ENCODE peak calls at places on chromosomes 12 and 14, in nine cellular contexts. One of them, this sample, is unnamed.

GRCh38 chr14:23160924-23161522 is 22.4 kb downstream of the SLC7A8 start:
- DNase-seq in HepG2: no peak
- DNase-seq in heart left ventricle: peak; percentile 62
- DNase-seq in Karpas-422: no peak
- DNase-seq in left ventricle myocardium inferior: no peak
- DNase-seq in DND-41: no peak
- DNase-seq in thoracic aorta: no peak
- DNase-seq in CD8-positive, alpha-beta memory T cell: no peak
- DNase-seq in GM23338: peak; percentile 82
- DNase-seq in this sample: peak; percentile 48

GRCh38 chr14:96904201-96904600 is 107.0 kb downstream of the VRK1 start:
- DNase-seq in HepG2: no peak
- DNase-seq in heart left ventricle: no peak
- DNase-seq in Karpas-422: no peak
- DNase-seq in left ventricle myocardium inferior: no peak
- DNase-seq in DND-41: no peak
- DNase-seq in thoracic aorta: no peak
- DNase-seq in CD8-positive, alpha-beta memory T cell: no peak
- DNase-seq in GM23338: no peak
- DNase-seq in this sample: no peak

GRCh38 chr14:93331375-93332031 is 1.3 kb downstream of the BTBD7 start:
- DNase-seq in HepG2: no peak
- DNase-seq in heart left ventricle: peak; percentile 76
- DNase-seq in Karpas-422: no peak
- DNase-seq in left ventricle myocardium inferior: peak; percentile 33
- DNase-seq in DND-41: no peak
- DNase-seq in thoracic aorta: no peak
- DNase-seq in CD8-positive, alpha-beta memory T cell: no peak
- DNase-seq in GM23338: no peak
- DNase-seq in this sample: peak; percentile 23

GRCh38 chr14:51488569-51489220 is 163.0 kb upstream of the FRMD6 start:
- DNase-seq in HepG2: no peak
- DNase-seq in heart left ventricle: no peak
- DNase-seq in Karpas-422: no peak
- DNase-seq in left ventricle myocardium inferior: no peak
- DNase-seq in DND-41: no peak
- DNase-seq in thoracic aorta: no peak
- DNase-seq in CD8-positive, alpha-beta memory T cell: no peak
- DNase-seq in GM23338: no peak
- DNase-seq in this sample: no peak

GRCh38 chr12:45794422-45794821 is 64.9 kb downstream of the ARID2 start:
- DNase-seq in HepG2: no peak
- DNase-seq in heart left ventricle: no peak
- DNase-seq in Karpas-422: no peak
- DNase-seq in left ventricle myocardium inferior: no peak
- DNase-seq in DND-41: no peak
- DNase-seq in thoracic aorta: no peak
- DNase-seq in CD8-positive, alpha-beta memory T cell: no peak
- DNase-seq in GM23338: peak; percentile 59
- DNase-seq in this sample: no peak

GRCh38 chr12:114241973-114242434 is 163.9 kb downstream of the TBX5 start:
- DNase-seq in HepG2: no peak
- DNase-seq in heart left ventricle: no peak
- DNase-seq in Karpas-422: peak; percentile 50
- DNase-seq in left ventricle myocardium inferior: no peak
- DNase-seq in DND-41: no peak
- DNase-seq in thoracic aorta: no peak
- DNase-seq in CD8-positive, alpha-beta memory T cell: no peak
- DNase-seq in GM23338: peak; percentile 37
- DNase-seq in this sample: no peak

GRCh38 chr12:1660304-1661187 is 30.3 kb upstream of the ADIPOR2 start:
- DNase-seq in HepG2: peak; percentile 55
- DNase-seq in heart left ventricle: no peak
- DNase-seq in Karpas-422: no peak
- DNase-seq in left ventricle myocardium inferior: no peak
- DNase-seq in DND-41: no peak
- DNase-seq in thoracic aorta: no peak
- DNase-seq in CD8-positive, alpha-beta memory T cell: peak; percentile 79
- DNase-seq in GM23338: no peak
- DNase-seq in this sample: peak; percentile 99

GRCh38 chr12:17214910-17215309 is 608.9 kb upstream of the LMO3 start:
- DNase-seq in HepG2: no peak
- DNase-seq in heart left ventricle: no peak
- DNase-seq in Karpas-422: no peak
- DNase-seq in left ventricle myocardium inferior: no peak
- DNase-seq in DND-41: no peak
- DNase-seq in thoracic aorta: no peak
- DNase-seq in CD8-positive, alpha-beta memory T cell: no peak
- DNase-seq in GM23338: no peak
- DNase-seq in this sample: no peak

GRCh38 chr14:26702721-26703250 is 105.0 kb upstream of the NOVA1 start:
- DNase-seq in HepG2: no peak
- DNase-seq in heart left ventricle: no peak
- DNase-seq in Karpas-422: no peak
- DNase-seq in left ventricle myocardium inferior: no peak
- DNase-seq in DND-41: no peak
- DNase-seq in thoracic aorta: no peak
- DNase-seq in CD8-positive, alpha-beta memory T cell: no peak
- DNase-seq in GM23338: peak; percentile 15
- DNase-seq in this sample: no peak

GRCh38 chr12:121025442-121026226 is 9.3 kb upstream of the C12orf43 start:
- DNase-seq in HepG2: peak; percentile 97
- DNase-seq in heart left ventricle: no peak
- DNase-seq in Karpas-422: no peak
- DNase-seq in left ventricle myocardium inferior: no peak
- DNase-seq in DND-41: no peak
- DNase-seq in thoracic aorta: no peak
- DNase-seq in CD8-positive, alpha-beta memory T cell: no peak
- DNase-seq in GM23338: no peak
- DNase-seq in this sample: peak; percentile 96

GRCh38 chr12:91990525-91990924 is 155.1 kb downstream of the BTG1 start:
- DNase-seq in HepG2: no peak
- DNase-seq in heart left ventricle: no peak
- DNase-seq in Karpas-422: no peak
- DNase-seq in left ventricle myocardium inferior: no peak
- DNase-seq in DND-41: no peak
- DNase-seq in thoracic aorta: no peak
- DNase-seq in CD8-positive, alpha-beta memory T cell: no peak
- DNase-seq in GM23338: no peak
- DNase-seq in this sample: no peak

GRCh38 chr14:71354801-71355200 is 447.5 kb downstream of the PCNX1 start:
- DNase-seq in HepG2: no peak
- DNase-seq in heart left ventricle: no peak
- DNase-seq in Karpas-422: no peak
- DNase-seq in left ventricle myocardium inferior: no peak
- DNase-seq in DND-41: no peak
- DNase-seq in thoracic aorta: no peak
- DNase-seq in CD8-positive, alpha-beta memory T cell: no peak
- DNase-seq in GM23338: peak; percentile 59
- DNase-seq in this sample: no peak

GRCh38 chr14:53193193-53193592 is 40.1 kb upstream of the DDHD1 start:
- DNase-seq in HepG2: no peak
- DNase-seq in heart left ventricle: no peak
- DNase-seq in Karpas-422: no peak
- DNase-seq in left ventricle myocardium inferior: no peak
- DNase-seq in DND-41: no peak
- DNase-seq in thoracic aorta: no peak
- DNase-seq in CD8-positive, alpha-beta memory T cell: no peak
- DNase-seq in GM23338: no peak
- DNase-seq in this sample: no peak

GRCh38 chr12:132886529-132887477 is 602 bp downstream of the CHFR start:
- DNase-seq in HepG2: peak; percentile 6
- DNase-seq in heart left ventricle: no peak
- DNase-seq in Karpas-422: no peak
- DNase-seq in left ventricle myocardium inferior: no peak
- DNase-seq in DND-41: no peak
- DNase-seq in thoracic aorta: no peak
- DNase-seq in CD8-positive, alpha-beta memory T cell: no peak
- DNase-seq in GM23338: peak; percentile 70
- DNase-seq in this sample: peak; percentile 15

GRCh38 chr14:23555533-23555881 is 564 bp upstream of the THTPA start:
- DNase-seq in HepG2: no peak
- DNase-seq in heart left ventricle: no peak
- DNase-seq in Karpas-422: no peak
- DNase-seq in left ventricle myocardium inferior: no peak
- DNase-seq in DND-41: no peak
- DNase-seq in thoracic aorta: no peak
- DNase-seq in CD8-positive, alpha-beta memory T cell: no peak
- DNase-seq in GM23338: no peak
- DNase-seq in this sample: no peak

GRCh38 chr12:71840226-71840847 is 778 bp downstream of the TBC1D15 start:
- DNase-seq in HepG2: peak; percentile 48
- DNase-seq in heart left ventricle: no peak
- DNase-seq in Karpas-422: no peak
- DNase-seq in left ventricle myocardium inferior: no peak
- DNase-seq in DND-41: peak; percentile 15
- DNase-seq in thoracic aorta: no peak
- DNase-seq in CD8-positive, alpha-beta memory T cell: no peak
- DNase-seq in GM23338: peak; percentile 16
- DNase-seq in this sample: peak; percentile 80

GRCh38 chr12:130214686-130215370 is 52.6 kb downstream of the FZD10 start:
- DNase-seq in HepG2: no peak
- DNase-seq in heart left ventricle: no peak
- DNase-seq in Karpas-422: no peak
- DNase-seq in left ventricle myocardium inferior: no peak
- DNase-seq in DND-41: peak; percentile 46
- DNase-seq in thoracic aorta: no peak
- DNase-seq in CD8-positive, alpha-beta memory T cell: no peak
- DNase-seq in GM23338: peak; percentile 8
- DNase-seq in this sample: no peak

GRCh38 chr14:104794099-104794498 is 1.4 kb downstream of the AKT1 start:
- DNase-seq in HepG2: peak; percentile 57
- DNase-seq in heart left ventricle: no peak
- DNase-seq in Karpas-422: no peak
- DNase-seq in left ventricle myocardium inferior: no peak
- DNase-seq in DND-41: peak; percentile 60
- DNase-seq in thoracic aorta: no peak
- DNase-seq in CD8-positive, alpha-beta memory T cell: peak; percentile 60
- DNase-seq in GM23338: no peak
- DNase-seq in this sample: peak; percentile 36

GRCh38 chr12:15393995-15394394 is 71.7 kb downstream of the PTPRO start:
- DNase-seq in HepG2: no peak
- DNase-seq in heart left ventricle: no peak
- DNase-seq in Karpas-422: no peak
- DNase-seq in left ventricle myocardium inferior: no peak
- DNase-seq in DND-41: no peak
- DNase-seq in thoracic aorta: no peak
- DNase-seq in CD8-positive, alpha-beta memory T cell: no peak
- DNase-seq in GM23338: no peak
- DNase-seq in this sample: no peak

GRCh38 chr12:106417926-106418910 is 60.7 kb downstream of the POLR3B start:
- DNase-seq in HepG2: peak; percentile 69
- DNase-seq in heart left ventricle: no peak
- DNase-seq in Karpas-422: no peak
- DNase-seq in left ventricle myocardium inferior: no peak
- DNase-seq in DND-41: no peak
- DNase-seq in thoracic aorta: no peak
- DNase-seq in CD8-positive, alpha-beta memory T cell: no peak
- DNase-seq in GM23338: no peak
- DNase-seq in this sample: no peak

GRCh38 chr14:103576371-103577024 is 13.7 kb downstream of the COA8 start:
- DNase-seq in HepG2: no peak
- DNase-seq in heart left ventricle: peak; percentile 88
- DNase-seq in Karpas-422: no peak
- DNase-seq in left ventricle myocardium inferior: peak; percentile 87
- DNase-seq in DND-41: no peak
- DNase-seq in thoracic aorta: peak; percentile 78
- DNase-seq in CD8-positive, alpha-beta memory T cell: no peak
- DNase-seq in GM23338: peak; percentile 53
- DNase-seq in this sample: peak; percentile 96

GRCh38 chr14:69559581-69560011 is 15.1 kb downstream of the CCDC177 start:
- DNase-seq in HepG2: no peak
- DNase-seq in heart left ventricle: no peak
- DNase-seq in Karpas-422: peak; percentile 81
- DNase-seq in left ventricle myocardium inferior: no peak
- DNase-seq in DND-41: no peak
- DNase-seq in thoracic aorta: no peak
- DNase-seq in CD8-positive, alpha-beta memory T cell: no peak
- DNase-seq in GM23338: no peak
- DNase-seq in this sample: no peak

GRCh38 chr14:64937176-64937820 is 5.2 kb downstream of the GPX2 start:
- DNase-seq in HepG2: no peak
- DNase-seq in heart left ventricle: no peak
- DNase-seq in Karpas-422: no peak
- DNase-seq in left ventricle myocardium inferior: peak; percentile 29
- DNase-seq in DND-41: no peak
- DNase-seq in thoracic aorta: no peak
- DNase-seq in CD8-positive, alpha-beta memory T cell: no peak
- DNase-seq in GM23338: no peak
- DNase-seq in this sample: no peak
- H3K36me3 ChIP-seq in HepG2: peaks cover 4% of the 10 kb centered on the region
- H3K36me3 ChIP-seq in heart left ventricle: peaks cover 26% of the 10 kb centered on the region
- H3K36me3 ChIP-seq in Karpas-422: peaks cover 48% of the 10 kb centered on the region
- H3K36me3 ChIP-seq in left ventricle myocardium inferior: peaks cover 20% of the 10 kb centered on the region
- H3K36me3 ChIP-seq in DND-41: peaks cover 76% of the 10 kb centered on the region
- H3K36me3 ChIP-seq in thoracic aorta: peaks cover 7% of the 10 kb centered on the region
- H3K36me3 ChIP-seq in CD8-positive, alpha-beta memory T cell: peaks cover 15% of the 10 kb centered on the region
- H3K36me3 ChIP-seq in GM23338: peaks cover 15% of the 10 kb centered on the region
- H3K36me3 ChIP-seq in this sample: peaks cover 2% of the 10 kb centered on the region

GRCh38 chr14:65787461-65787860 is 374.9 kb downstream of the FUT8 start:
- DNase-seq in HepG2: no peak
- DNase-seq in heart left ventricle: no peak
- DNase-seq in Karpas-422: no peak
- DNase-seq in left ventricle myocardium inferior: no peak
- DNase-seq in DND-41: no peak
- DNase-seq in thoracic aorta: no peak
- DNase-seq in CD8-positive, alpha-beta memory T cell: no peak
- DNase-seq in GM23338: no peak
- DNase-seq in this sample: no peak
- H3K36me3 ChIP-seq in HepG2: no peaks in the 10 kb centered on the region
- H3K36me3 ChIP-seq in heart left ventricle: no peaks in the 10 kb centered on the region
- H3K36me3 ChIP-seq in Karpas-422: no peaks in the 10 kb centered on the region
- H3K36me3 ChIP-seq in left ventricle myocardium inferior: no peaks in the 10 kb centered on the region
- H3K36me3 ChIP-seq in DND-41: no peaks in the 10 kb centered on the region
- H3K36me3 ChIP-seq in thoracic aorta: no peaks in the 10 kb centered on the region
- H3K36me3 ChIP-seq in CD8-positive, alpha-beta memory T cell: no peaks in the 10 kb centered on the region
- H3K36me3 ChIP-seq in GM23338: no peaks in the 10 kb centered on the region
- H3K36me3 ChIP-seq in this sample: no peaks in the 10 kb centered on the region

GRCh38 chr14:45095143-45095542 is 11.2 kb downstream of the PRPF39 start:
- DNase-seq in HepG2: no peak
- DNase-seq in heart left ventricle: no peak
- DNase-seq in Karpas-422: no peak
- DNase-seq in left ventricle myocardium inferior: no peak
- DNase-seq in DND-41: no peak
- DNase-seq in thoracic aorta: no peak
- DNase-seq in CD8-positive, alpha-beta memory T cell: no peak
- DNase-seq in GM23338: no peak
- DNase-seq in this sample: no peak
- H3K36me3 ChIP-seq in HepG2: peaks cover 8% of the 10 kb centered on the region
- H3K36me3 ChIP-seq in heart left ventricle: peaks cover 49% of the 10 kb centered on the region
- H3K36me3 ChIP-seq in Karpas-422: peaks cover 48% of the 10 kb centered on the region
- H3K36me3 ChIP-seq in left ventricle myocardium inferior: peaks cover 52% of the 10 kb centered on the region
- H3K36me3 ChIP-seq in DND-41: peaks cover 57% of the 10 kb centered on the region
- H3K36me3 ChIP-seq in thoracic aorta: peaks cover 17% of the 10 kb centered on the region
- H3K36me3 ChIP-seq in CD8-positive, alpha-beta memory T cell: peaks cover 13% of the 10 kb centered on the region
- H3K36me3 ChIP-seq in GM23338: peaks cover 27% of the 10 kb centered on the region
- H3K36me3 ChIP-seq in this sample: peaks cover 10% of the 10 kb centered on the region

DNA sequence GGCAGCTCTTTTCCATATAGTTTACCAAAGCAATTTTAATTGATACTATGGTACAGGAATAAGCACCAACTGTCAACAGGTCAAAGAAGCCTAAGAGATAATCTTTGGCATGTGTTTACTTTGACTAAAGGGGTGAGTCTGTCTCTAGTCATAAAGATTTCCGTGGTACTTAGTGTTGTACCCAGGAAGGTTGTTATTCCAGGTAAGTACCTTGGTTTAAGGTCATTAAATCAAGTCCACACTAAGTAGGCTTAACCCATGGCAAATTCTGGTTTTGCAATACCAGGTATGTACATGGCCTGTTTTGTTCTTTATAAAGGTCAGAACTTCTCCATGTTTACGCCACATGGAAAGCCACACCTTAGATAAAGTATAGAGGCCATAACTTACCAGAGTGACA is 10.0 kb downstream of the MAX start:
- DNase-seq in HepG2: no peak
- DNase-seq in heart left ventricle: no peak
- DNase-seq in Karpas-422: no peak
- DNase-seq in left ventricle myocardium inferior: no peak
- DNase-seq in DND-41: no peak
- DNase-seq in thoracic aorta: no peak
- DNase-seq in CD8-positive, alpha-beta memory T cell: no peak
- DNase-seq in GM23338: no peak
- DNase-seq in this sample: peak; percentile 79
- H3K36me3 ChIP-seq in HepG2: peaks cover 29% of the 10 kb centered on the region
- H3K36me3 ChIP-seq in heart left ventricle: peaks cover 72% of the 10 kb centered on the region
- H3K36me3 ChIP-seq in Karpas-422: peaks cover 95% of the 10 kb centered on the region
- H3K36me3 ChIP-seq in left ventricle myocardium inferior: peaks cover 67% of the 10 kb centered on the region
- H3K36me3 ChIP-seq in DND-41: peaks cover 100% of the 10 kb centered on the region
- H3K36me3 ChIP-seq in thoracic aorta: peaks cover 43% of the 10 kb centered on the region
- H3K36me3 ChIP-seq in CD8-positive, alpha-beta memory T cell: peaks cover 61% of the 10 kb centered on the region
- H3K36me3 ChIP-seq in GM23338: peaks cover 45% of the 10 kb centered on the region
- H3K36me3 ChIP-seq in this sample: peaks cover 38% of the 10 kb centered on the region